ENCODE peak calls at places on chromosomes 7 and 10, in six cellular contexts. Y is NCI-H460, G is transverse colon, Z is Caki2, T is brain microvascular endothelial cell, O is GM04504. D is an unnamed sample.

GRCh38 chr10:107163904-107164861 is at the start of gene SORCS1:
- DNase-seq in Y (peak; percentile 17), O (no peak), G (peak; percentile 16), Z (no peak), T (no peak), D (no peak)

GRCh38 chr7:149003018-149003417 is 25.3 kb downstream of the PDIA4 start:
- DNase-seq in T (no peak), Y (no peak), O (no peak), G (no peak), Z (no peak), D (no peak)

GRCh38 chr10:8112230-8112915 is 57.9 kb downstream of the GATA3 start:
- DNase-seq in G (no peak), O (no peak), Z (no peak), T (no peak), Y (no peak), D (no peak)

GRCh38 chr10:116511365-116511764 is 34.4 kb upstream of the PNLIP start:
- DNase-seq in Y (no peak), G (no peak), O (no peak), Z (no peak), T (no peak), D (no peak)

GRCh38 chr7:19815546-19815945 is 42.1 kb upstream of the TMEM196 start:
- DNase-seq in O (no peak), T (no peak), G (no peak), Z (no peak), Y (no peak), D (no peak)

GRCh38 chr7:65390588-65390987 is 16.9 kb downstream of the ZNF92 start:
- DNase-seq in G (no peak), Y (no peak), O (no peak), T (peak; percentile 24), Z (no peak), D (peak; percentile 48)

GRCh38 chr7:33054261-33054964 is 8.2 kb downstream of the NT5C3A start:
- DNase-seq in Y (no peak), Z (no peak), G (no peak), T (no peak), O (no peak), D (peak; percentile 43)

GRCh38 chr7:151755131-151755787 is 121.7 kb downstream of the PRKAG2 start:
- DNase-seq in Z (no peak), T (no peak), Y (no peak), O (peak; percentile 38), G (peak; percentile 37), D (peak; percentile 30)

GRCh38 chr10:3776796-3777571 is 8.0 kb downstream of the KLF6 start:
- DNase-seq in O (no peak), G (peak; percentile 72), Y (no peak), Z (peak; percentile 82), T (peak; percentile 79), D (peak; percentile 91)

GRCh38 chr7:126656165-126656564 is 596.6 kb downstream of the GRM8 start:
- DNase-seq in Y (no peak), T (no peak), Z (no peak), G (no peak), O (no peak), D (no peak)

GRCh38 chr10:51171946-51172345 is 97.7 kb downstream of the PRKG1 start:
- DNase-seq in Z (no peak), T (no peak), O (peak; percentile 36), Y (no peak), G (no peak), D (peak; percentile 15)